ENCODE peak calls at places on chromosomes 1 and 21, in seven cellular contexts. O is Peyer's patch, H is hepatocyte, S is brain microvascular endothelial cell, W is spleen, F is SK-N-SH, J is colonic mucosa. N is an unnamed sample.

GRCh38 chr1:107293901-107294600 is 153.2 kb downstream of the NTNG1 start:
- DNase-seq in O (no peak), H (no peak), S (no peak), W (no peak), F (no peak), J (no peak), N (no peak)

GRCh38 chr1:20660363-20661234 is 570 bp downstream of the DDOST start:
- DNase-seq in O (no peak), H (no peak), S (no peak), W (no peak), F (no peak), J (no peak), N (no peak)

GRCh38 chr1:214446772-214447556 is 104.4 kb downstream of the PTPN14 start:
- DNase-seq in O (no peak), H (peak), S (peak), W (no peak), F (peak), J (no peak), N (no peak)

GRCh38 chr1:206447079-206447780 is 23.0 kb upstream of the IKBKE start:
- DNase-seq in O (no peak), H (no peak), S (no peak), W (no peak), F (peak), J (no peak), N (no peak)

GRCh38 chr1:197948926-197949899 is 32.0 kb downstream of the LHX9 start:
- DNase-seq in O (no peak), H (no peak), S (no peak), W (no peak), F (no peak), J (no peak), N (no peak)

GRCh38 chr1:223831755-223832636 is 13.8 kb downstream of the TP53BP2 start:
- DNase-seq in O (no peak), H (no peak), S (no peak), W (no peak), F (peak), J (no peak), N (no peak)

GRCh38 chr1:202662081-202662480 is 48.2 kb downstream of the SYT2 start:
- DNase-seq in O (no peak), H (no peak), S (no peak), W (no peak), F (peak), J (no peak), N (no peak)

GRCh38 chr21:31753949-31754348 is 22.0 kb upstream of the SCAF4 start:
- DNase-seq in O (no peak), H (no peak), S (no peak), W (no peak), F (no peak), J (no peak), N (no peak)

GRCh38 chr1:234154320-234155251 is 218.7 kb upstream of the COA6 start:
- DNase-seq in O (no peak), H (peak), S (peak), W (no peak), F (peak), J (no peak), N (peak)

GRCh38 chr1:248613742-248614141 is 16.2 kb upstream of the OR2T10 start:
- DNase-seq in O (no peak), H (no peak), S (no peak), W (no peak), F (no peak), J (no peak), N (no peak)

GRCh38 chr1:151146072-151146415 is 387 bp downstream of the SEMA6C start:
- DNase-seq in O (no peak), H (peak), S (no peak), W (no peak), F (peak), J (peak), N (no peak)

GRCh38 chr1:91699339-91699970 is 186.5 kb downstream of the TGFBR3 start:
- DNase-seq in O (no peak), H (no peak), S (peak), W (no peak), F (no peak), J (no peak), N (no peak)

GRCh38 chr1:206513312-206514111 is 6.2 kb downstream of the RASSF5 start:
- DNase-seq in O (peak), H (peak), S (peak), W (peak), F (no peak), J (peak), N (no peak)

GRCh38 chr1:15153842-15154479 is 414 bp downstream of the TMEM51 start:
- DNase-seq in O (peak), H (peak), S (peak), W (peak), F (peak), J (peak), N (no peak)

DNA sequence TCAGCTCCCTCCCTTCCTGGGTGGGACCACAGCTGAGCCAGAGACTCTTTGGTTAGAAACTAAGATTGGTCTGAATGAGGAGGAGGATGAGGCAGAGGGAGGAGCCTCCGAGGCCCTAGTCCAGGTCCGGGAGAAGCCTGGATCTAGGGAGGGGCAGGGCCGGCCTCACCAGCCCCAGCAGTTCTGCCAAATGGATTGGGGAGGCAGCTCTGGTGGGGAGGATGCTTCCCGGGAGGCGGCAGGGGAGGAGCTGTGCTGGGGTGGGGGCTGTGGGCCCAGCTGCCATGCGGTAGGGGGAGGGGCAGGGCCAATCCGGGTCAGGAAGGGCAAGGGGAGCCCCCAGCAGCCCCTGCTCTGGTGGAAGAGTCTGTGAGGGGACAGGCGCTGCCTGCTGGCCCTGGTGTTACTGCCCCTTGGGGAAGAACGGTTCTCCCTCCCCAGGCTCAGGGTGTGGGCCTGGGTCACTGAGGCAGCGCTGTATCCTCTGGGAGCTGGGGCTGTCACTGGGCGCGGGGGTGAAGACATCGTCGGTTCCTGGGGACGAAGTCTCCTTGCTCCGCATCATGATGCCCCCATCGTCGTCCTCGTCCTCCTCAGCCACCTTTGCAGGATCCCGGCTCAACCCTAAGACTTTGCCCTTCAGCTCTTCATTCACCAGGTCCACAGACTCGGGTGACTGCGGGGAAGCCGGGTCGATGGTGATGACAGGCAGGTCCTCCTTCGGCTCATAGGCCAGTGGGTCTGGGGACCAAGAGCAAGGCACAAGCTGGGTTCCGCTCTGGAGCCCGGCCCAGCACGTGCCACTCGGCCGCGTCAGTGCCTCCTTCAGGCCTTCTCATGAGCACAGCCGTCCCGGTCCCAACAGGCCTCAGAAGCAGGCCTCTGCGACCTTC is 54.8 kb downstream of the SLC9A1 start:
- DNase-seq in O (no peak), H (peak), S (no peak), W (no peak), F (peak), J (peak), N (no peak)
- H3K27ac ChIP-seq in O (peak), H (peak), S (peak), W (peak), F (no peak), J (peak), N (peak)

GRCh38 chr1:193115629-193116227 is 6.1 kb upstream of the CDC73 start:
- DNase-seq in O (no peak), H (peak), S (peak), W (no peak), F (peak), J (no peak), N (no peak)
- H3K27ac ChIP-seq in O (no peak), H (peak), S (peak), W (no peak), F (peak), J (no peak), N (peak)

GRCh38 chr1:54324031-54324654 is 82.1 kb downstream of the SSBP3 start:
- DNase-seq in O (no peak), H (no peak), S (no peak), W (no peak), F (no peak), J (no peak), N (no peak)

GRCh38 chr1:54326577-54327385 is 79.4 kb downstream of the SSBP3 start:
- DNase-seq in O (no peak), H (no peak), S (no peak), W (no peak), F (no peak), J (no peak), N (no peak)

GRCh38 chr1:54324750-54325704 is 81.2 kb downstream of the SSBP3 start:
- DNase-seq in O (no peak), H (peak), S (no peak), W (no peak), F (no peak), J (no peak), N (no peak)

GRCh38 chr1:54325705-54326461 is 80.3 kb downstream of the SSBP3 start:
- DNase-seq in O (no peak), H (no peak), S (no peak), W (no peak), F (peak), J (no peak), N (no peak)

GRCh38 chr1:54323324-54323739 is 82.9 kb downstream of the SSBP3 start:
- DNase-seq in O (no peak), H (peak), S (no peak), W (no peak), F (no peak), J (peak), N (no peak)
- H3K27ac ChIP-seq in O (peak), H (peak), S (no peak), W (no peak), F (peak), J (peak), N (peak)

DNA sequence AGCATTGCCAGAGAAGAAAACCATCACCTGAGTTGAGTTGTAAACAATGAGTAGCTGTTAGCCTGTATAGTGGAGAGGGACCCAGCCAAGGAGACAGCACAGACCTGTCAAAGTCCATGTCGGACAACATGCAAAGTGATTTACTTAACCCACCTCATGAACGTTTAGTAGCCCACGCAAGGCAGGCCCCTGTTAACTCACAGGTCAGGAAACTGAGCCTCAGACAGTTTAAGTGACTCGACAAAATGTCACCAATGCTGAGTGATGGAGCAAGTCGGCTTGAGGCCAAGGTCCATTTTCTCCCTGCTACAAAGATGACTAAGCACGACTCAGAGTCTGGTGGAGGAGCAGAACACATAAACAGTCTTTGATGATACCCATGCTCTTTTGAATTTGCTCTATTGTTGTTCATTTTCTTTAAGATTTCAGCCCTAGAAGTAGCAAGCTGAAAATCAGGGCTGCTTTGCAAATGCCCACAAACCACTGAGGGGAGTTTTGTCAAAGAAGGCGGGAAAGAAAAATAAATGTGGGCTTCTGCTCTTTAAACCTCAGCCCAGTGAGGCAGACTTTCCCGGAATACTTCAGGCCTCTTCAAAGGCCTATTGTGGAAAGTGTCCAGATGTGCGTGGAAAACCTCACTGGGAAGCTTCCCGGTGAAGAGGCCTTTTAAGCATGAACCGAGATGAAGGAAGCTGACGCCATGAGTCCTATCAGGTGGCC is 83.8 kb upstream of the HOOK1 start:
- DNase-seq in O (peak), H (peak), S (peak), W (no peak), F (no peak), J (peak), N (peak)
- H3K27ac ChIP-seq in O (peak), H (peak), S (peak), W (no peak), F (peak), J (peak), N (peak)

GRCh38 chr1:29502225-29502755 is 266.0 kb downstream of the PTPRU start:
- DNase-seq in O (no peak), H (no peak), S (no peak), W (no peak), F (no peak), J (no peak), N (no peak)

GRCh38 chr1:29500041-29500440 is 263.7 kb downstream of the PTPRU start:
- DNase-seq in O (no peak), H (no peak), S (no peak), W (no peak), F (no peak), J (no peak), N (no peak)

GRCh38 chr1:29502901-29503300 is 266.6 kb downstream of the PTPRU start:
- DNase-seq in O (no peak), H (no peak), S (no peak), W (no peak), F (no peak), J (no peak), N (no peak)

GRCh38 chr1:29500651-29501050 is 264.3 kb downstream of the PTPRU start:
- DNase-seq in O (no peak), H (no peak), S (no peak), W (no peak), F (no peak), J (no peak), N (no peak)

GRCh38 chr1:29501227-29501976 is 265.1 kb downstream of the PTPRU start:
- DNase-seq in O (no peak), H (no peak), S (no peak), W (no peak), F (no peak), J (no peak), N (no peak)
- H3K27ac ChIP-seq in O (no peak), H (no peak), S (no peak), W (no peak), F (no peak), J (no peak), N (no peak)